ENCODE peak calls at places on chromosome 9, in four cellular contexts. H is IMR-90, E is K562, D is GM12878. I is an unnamed sample.

GRCh38 chr9:105510024-105510423 is 47.9 kb upstream of the FKTN start:
- DNase-seq in H (peak), E (no peak), D (peak), I (peak)

GRCh38 chr9:71977003-71977402 is 65.6 kb downstream of the C9orf85 start:
- DNase-seq in H (no peak), E (no peak), D (no peak), I (no peak)

GRCh38 chr9:87678650-87679355 is 47.1 kb upstream of the CTSL start:
- DNase-seq in H (peak), E (peak), D (no peak), I (peak)

GRCh38 chr9:18260527-18260926 is 213.4 kb upstream of the ADAMTSL1 start:
- DNase-seq in H (no peak), E (no peak), D (no peak), I (no peak)

GRCh38 chr9:98118640-98119601 is at the start of gene TRIM14:
- DNase-seq in H (peak), E (peak), D (no peak), I (peak)

GRCh38 chr9:120212853-120213200 is 367.1 kb downstream of the CDK5RAP2 start:
- DNase-seq in H (no peak), E (no peak), D (no peak), I (no peak)

GRCh38 chr9:135184158-135184557 is 96.7 kb downstream of the OLFM1 start:
- DNase-seq in H (no peak), E (no peak), D (no peak), I (no peak)

GRCh38 chr9:88814521-88815101 is 176.7 kb upstream of the S1PR3 start:
- DNase-seq in H (peak), E (no peak), D (no peak), I (no peak)

GRCh38 chr9:109453210-109453842 is 44.8 kb downstream of the PTPN3 start:
- DNase-seq in H (peak), E (no peak), D (no peak), I (peak)

GRCh38 chr9:83435301-83435700 is 102.9 kb downstream of the FRMD3 start:
- DNase-seq in H (no peak), E (no peak), D (no peak), I (no peak)

GRCh38 chr9:83474631-83475030 is 63.6 kb downstream of the FRMD3 start:
- DNase-seq in H (no peak), E (no peak), D (no peak), I (no peak)

GRCh38 chr9:91241909-91242308 is 119.8 kb downstream of the AUH start:
- DNase-seq in H (peak), E (no peak), D (no peak), I (no peak)

GRCh38 chr9:109817846-109818472 is 38.0 kb downstream of the PALM2AKAP2 start:
- DNase-seq in H (peak), E (peak), D (peak), I (peak)

GRCh38 chr9:14349818-14350333 is 35.9 kb upstream of the NFIB start:
- DNase-seq in H (no peak), E (no peak), D (no peak), I (peak)

GRCh38 chr9:2576631-2577030 is 45.0 kb upstream of the VLDLR start:
- DNase-seq in H (no peak), E (no peak), D (no peak), I (peak)

GRCh38 chr9:82621446-82621845 is 441.5 kb downstream of the RASEF start:
- DNase-seq in H (peak), E (no peak), D (no peak), I (no peak)

GRCh38 chr9:95772320-95773060 is 103.0 kb upstream of the ERCC6L2 start:
- DNase-seq in H (peak), E (no peak), D (no peak), I (no peak)

GRCh38 chr9:112884721-112885120 is 6.0 kb downstream of the SLC46A2 start:
- DNase-seq in H (no peak), E (no peak), D (no peak), I (no peak)

GRCh38 chr9:482736-483135 is 268.1 kb downstream of the DOCK8 start:
- DNase-seq in H (no peak), E (no peak), D (no peak), I (no peak)

GRCh38 chr9:132078369-132079356 is 1.0 kb downstream of the MED27 start:
- DNase-seq in H (peak), E (peak), D (no peak), I (peak)

GRCh38 chr9:27379311-27380236 is 82.6 kb upstream of the EQTN start:
- DNase-seq in H (no peak), E (peak), D (no peak), I (no peak)

GRCh38 chr9:76311576-76311975 is 82.7 kb downstream of the RFK start:
- DNase-seq in H (no peak), E (no peak), D (no peak), I (no peak)

GRCh38 chr9:94656190-94656589 is 16.9 kb upstream of the FBP1 start:
- DNase-seq in H (no peak), E (no peak), D (peak), I (no peak)

GRCh38 chr9:113632776-113633590 is 169.5 kb downstream of the RGS3 start:
- DNase-seq in H (peak), E (no peak), D (no peak), I (no peak)

GRCh38 chr9:81636280-81636653 is 53.1 kb downstream of the TLE1 start:
- DNase-seq in H (no peak), E (no peak), D (no peak), I (no peak)

GRCh38 chr9:89442501-89442978 is 55.4 kb downstream of the SEMA4D start:
- DNase-seq in H (no peak), E (no peak), D (no peak), I (no peak)

GRCh38 chr9:123201083-123201482 is 67.3 kb downstream of the STRBP start:
- DNase-seq in H (no peak), E (no peak), D (no peak), I (no peak)

GRCh38 chr9:109815366-109815947 is 35.5 kb downstream of the PALM2AKAP2 start:
- DNase-seq in H (peak), E (no peak), D (no peak), I (no peak)

GRCh38 chr9:16729656-16730055 is 140.8 kb downstream of the BNC2 start:
- DNase-seq in H (peak), E (no peak), D (no peak), I (no peak)

GRCh38 chr9:116656977-116657376 is 30.1 kb upstream of the TRIM32 start:
- DNase-seq in H (peak), E (no peak), D (no peak), I (no peak)

GRCh38 chr9:132037470-132037869 is 42.2 kb downstream of the MED27 start:
- DNase-seq in H (no peak), E (no peak), D (no peak), I (no peak)

GRCh38 chr9:98175762-98176161 is 16.7 kb downstream of the CORO2A start:
- DNase-seq in H (no peak), E (no peak), D (no peak), I (no peak)

DNA sequence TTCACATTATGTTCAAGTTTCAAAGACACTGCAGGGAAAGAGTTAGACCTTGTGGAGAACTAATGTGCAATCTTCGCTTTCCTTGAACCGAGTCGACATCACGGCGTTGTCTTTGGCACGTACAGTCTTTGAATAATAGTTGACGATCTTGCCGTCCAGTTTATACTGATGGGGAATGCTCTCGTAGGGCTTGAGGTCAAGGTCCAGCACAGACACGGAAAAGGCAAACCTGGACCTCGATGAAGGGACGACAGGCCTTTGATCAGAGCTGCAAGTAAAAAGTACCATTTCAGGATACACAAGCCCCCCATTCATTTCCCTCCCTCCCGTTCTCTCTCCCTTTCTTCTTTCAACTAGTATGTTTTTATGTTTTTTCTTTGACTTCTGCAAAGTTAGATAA is 54.1 kb downstream of the IPPK start:
- DNase-seq in H (no peak), E (no peak), D (no peak), I (no peak)
- TF ChIP-seq POLR2A in H (no peak), E (no peak), D (no peak), I (no peak)

DNA sequence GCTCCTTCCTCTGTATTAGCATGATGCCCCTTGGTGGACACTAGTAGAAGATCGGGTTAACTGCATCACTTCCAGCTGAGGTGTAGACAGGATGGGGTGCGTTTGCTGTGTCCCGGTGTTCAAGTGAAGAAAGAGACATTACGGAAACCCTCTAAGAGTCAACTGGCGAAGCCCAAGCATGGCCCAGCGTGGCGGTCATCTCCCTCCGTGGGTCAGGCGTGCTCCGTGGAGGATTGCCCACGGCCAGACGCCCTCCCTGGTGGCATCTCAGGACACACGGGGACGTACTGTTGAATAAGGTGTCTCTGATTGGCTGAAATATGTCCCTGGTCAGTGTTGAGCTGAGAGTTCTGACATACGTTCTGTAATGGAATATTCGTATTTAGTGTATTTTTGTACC is 119.5 kb upstream of the CACNA1B start:
- DNase-seq in H (no peak), E (no peak), D (no peak), I (no peak)
- TF ChIP-seq FOS in H (no peak), E (no peak), D (no peak), I (no peak)

DNA sequence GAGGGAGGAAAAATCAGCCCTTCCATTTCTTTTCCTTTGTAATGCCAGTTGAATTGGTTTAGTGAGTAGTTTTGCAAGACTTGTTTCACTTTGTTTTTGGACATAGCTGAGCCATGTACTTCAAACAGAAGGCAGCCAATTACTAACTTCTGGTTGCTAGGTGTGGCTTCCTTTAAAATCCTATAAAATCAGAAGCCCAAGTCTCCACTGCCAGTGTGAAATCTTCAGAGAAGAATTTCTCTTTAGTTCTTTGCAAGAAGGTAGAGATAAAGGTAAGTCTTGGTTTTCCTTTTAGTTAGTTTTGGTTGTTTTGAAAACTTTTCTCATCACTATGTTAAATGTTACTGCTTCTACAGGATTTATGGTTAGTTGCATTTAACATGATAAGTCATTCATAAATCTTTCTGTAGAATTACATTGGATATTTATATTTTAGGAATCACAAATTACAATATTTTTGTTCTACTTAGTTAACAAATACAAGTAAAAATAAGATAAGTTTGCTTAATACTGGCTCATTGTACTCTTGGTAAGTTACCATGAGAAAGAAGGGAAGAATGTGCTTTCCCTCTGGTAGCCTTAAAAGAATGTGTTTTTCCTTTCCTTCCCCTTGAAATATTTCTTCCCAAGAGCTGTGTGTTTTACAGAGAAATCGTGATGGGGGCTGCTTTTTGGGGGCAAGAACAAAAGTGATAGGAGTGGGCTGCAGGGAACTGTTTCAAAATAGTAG is at the start of gene ANXA1:
- DNase-seq in H (peak), E (no peak), D (no peak), I (peak)
- TF ChIP-seq POLR2A in H (peak), E (peak), D (no peak), I (peak)

GRCh38 chr9:115202960-115203751 is 85.2 kb upstream of the TNC start:
- DNase-seq in H (peak), E (no peak), D (no peak), I (no peak)
- TF ChIP-seq FOS in H (peak), E (no peak), D (no peak), I (no peak)

GRCh38 chr9:121741198-121741918 is 89.9 kb downstream of the DAB2IP start:
- DNase-seq in H (no peak), E (no peak), D (no peak), I (peak)
- TF ChIP-seq POLR2A in H (no peak), E (no peak), D (no peak), I (no peak)

GRCh38 chr9:70403618-70404025 is 10.8 kb downstream of the KLF9 start:
- DNase-seq in H (peak), E (no peak), D (no peak), I (peak)
- TF ChIP-seq FOS in H (no peak), E (no peak), D (no peak), I (no peak)

GRCh38 chr9:34651876-34652602 is at the start of gene IL11RA:
- DNase-seq in H (peak), E (peak), D (no peak), I (peak)
- TF ChIP-seq POLR2A in H (no peak), E (peak), D (peak), I (no peak)

GRCh38 chr9:33905137-33905536 is 88.2 kb downstream of the UBE2R2 start:
- DNase-seq in H (no peak), E (no peak), D (no peak), I (no peak)

GRCh38 chr9:33908749-33909148 is 91.8 kb downstream of the UBE2R2 start:
- DNase-seq in H (no peak), E (no peak), D (no peak), I (no peak)

GRCh38 chr9:33903157-33903780 is 86.3 kb downstream of the UBE2R2 start:
- DNase-seq in H (no peak), E (no peak), D (no peak), I (no peak)

GRCh38 chr9:33906769-33907168 is 89.8 kb downstream of the UBE2R2 start:
- DNase-seq in H (no peak), E (no peak), D (no peak), I (no peak)

GRCh38 chr9:33908114-33908513 is 91.2 kb downstream of the UBE2R2 start:
- DNase-seq in H (no peak), E (no peak), D (no peak), I (no peak)
- TF ChIP-seq FOS in H (no peak), E (no peak), D (no peak), I (no peak)

GRCh38 chr9:128067898-128068655 is at the start of gene SLC25A25:
- DNase-seq in H (peak), E (peak), D (peak), I (peak)
- TF ChIP-seq POLR2A in H (peak), E (no peak), D (peak), I (peak)

DNA sequence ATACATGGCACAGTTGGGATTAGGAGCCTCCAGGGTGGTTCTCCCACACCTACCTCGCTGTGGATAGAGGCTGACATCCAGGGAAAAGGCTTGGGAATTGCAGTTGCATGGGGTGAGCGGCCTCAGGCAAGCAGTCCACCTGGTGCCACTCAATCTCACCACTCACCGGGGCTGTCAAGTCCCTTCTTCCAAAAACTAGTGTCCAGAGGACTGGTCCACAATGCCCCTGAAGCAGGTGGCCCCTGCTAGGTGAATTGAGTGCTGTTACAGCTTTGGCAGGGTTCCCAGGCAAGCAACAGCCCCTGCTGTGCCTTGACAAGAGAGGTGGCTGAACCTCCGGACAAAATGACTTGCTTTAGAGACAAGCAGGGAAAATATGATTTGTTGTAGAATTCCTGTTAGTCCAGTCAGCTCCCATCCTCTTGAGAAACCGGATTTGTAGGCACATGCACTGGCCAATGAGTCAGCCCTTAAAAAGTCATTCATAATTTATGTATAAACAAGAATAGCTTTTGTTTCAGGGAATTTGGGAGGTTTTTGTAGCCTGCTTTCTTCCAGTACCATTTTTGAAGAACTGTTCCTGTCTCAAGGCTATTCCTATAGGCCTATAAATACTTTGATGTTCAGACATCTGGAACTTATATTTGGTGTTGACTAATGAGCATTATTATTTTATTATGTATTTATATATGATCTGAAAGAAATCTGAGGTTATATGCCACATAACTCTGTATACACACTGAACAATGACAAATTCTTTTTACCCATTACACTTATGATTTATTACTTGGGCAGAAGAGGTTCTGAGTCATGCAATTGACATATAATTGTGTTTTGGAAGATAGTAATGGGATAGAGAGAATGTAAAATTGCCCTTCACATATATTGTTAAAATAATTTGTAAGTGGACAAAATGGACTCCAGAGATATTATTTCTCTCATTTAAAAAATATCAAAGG is 411.1 kb downstream of the ACTL7B start:
- DNase-seq in H (peak), E (no peak), D (no peak), I (peak)
- TF ChIP-seq FOS in H (peak), E (no peak), D (no peak), I (peak)